ENCODE peak calls at places on chromosomes 11 and 22, in seven cellular contexts. One of them, this sample, is unnamed.

GRCh38 chr11:440065-441042 is 1.5 kb downstream of the ANO9 start:
- DNase-seq in NCI-H1436: no peak
- DNase-seq in fibroblast of the conjunctiva: no peak
- DNase-seq in stimulated activated CD8-positive, alpha-beta memory T cell treated with anti-CD3 and anti-CD28 coated beads, Interleukin-2, amount 100 ng/mL, for 48 hours: no peak
- DNase-seq in HT1080: peak
- DNase-seq in activated CD8-positive, alpha-beta memory T cell treated with anti-CD3 and anti-CD28 coated beads for 1 hour: no peak
- DNase-seq in stimulated activated CD4-positive, alpha-beta T cell treated with anti-CD3 and anti-CD28 coated beads, Interleukin-4, amount 100 ng/mL, for 24 hours: no peak
- DNase-seq in this sample: no peak

GRCh38 chr11:866481-866880 is 23.8 kb downstream of the TSPAN4 start:
- DNase-seq in NCI-H1436: no peak
- DNase-seq in fibroblast of the conjunctiva: no peak
- DNase-seq in stimulated activated CD8-positive, alpha-beta memory T cell treated with anti-CD3 and anti-CD28 coated beads, Interleukin-2, amount 100 ng/mL, for 48 hours: no peak
- DNase-seq in HT1080: no peak
- DNase-seq in activated CD8-positive, alpha-beta memory T cell treated with anti-CD3 and anti-CD28 coated beads for 1 hour: no peak
- DNase-seq in stimulated activated CD4-positive, alpha-beta T cell treated with anti-CD3 and anti-CD28 coated beads, Interleukin-4, amount 100 ng/mL, for 24 hours: no peak
- DNase-seq in this sample: no peak

GRCh38 chr11:67062526-67063373 is 6.1 kb downstream of the RHOD start:
- DNase-seq in NCI-H1436: no peak
- DNase-seq in fibroblast of the conjunctiva: no peak
- DNase-seq in stimulated activated CD8-positive, alpha-beta memory T cell treated with anti-CD3 and anti-CD28 coated beads, Interleukin-2, amount 100 ng/mL, for 48 hours: no peak
- DNase-seq in HT1080: peak
- DNase-seq in activated CD8-positive, alpha-beta memory T cell treated with anti-CD3 and anti-CD28 coated beads for 1 hour: no peak
- DNase-seq in stimulated activated CD4-positive, alpha-beta T cell treated with anti-CD3 and anti-CD28 coated beads, Interleukin-4, amount 100 ng/mL, for 24 hours: no peak
- DNase-seq in this sample: no peak

GRCh38 chr11:73478737-73479347 is 102.6 kb downstream of the RELT start:
- DNase-seq in NCI-H1436: no peak
- DNase-seq in fibroblast of the conjunctiva: peak
- DNase-seq in stimulated activated CD8-positive, alpha-beta memory T cell treated with anti-CD3 and anti-CD28 coated beads, Interleukin-2, amount 100 ng/mL, for 48 hours: no peak
- DNase-seq in HT1080: peak
- DNase-seq in activated CD8-positive, alpha-beta memory T cell treated with anti-CD3 and anti-CD28 coated beads for 1 hour: no peak
- DNase-seq in stimulated activated CD4-positive, alpha-beta T cell treated with anti-CD3 and anti-CD28 coated beads, Interleukin-4, amount 100 ng/mL, for 24 hours: no peak
- DNase-seq in this sample: no peak

GRCh38 chr11:95545116-95545875 is 244.3 kb downstream of the FAM76B start:
- DNase-seq in NCI-H1436: no peak
- DNase-seq in fibroblast of the conjunctiva: no peak
- DNase-seq in stimulated activated CD8-positive, alpha-beta memory T cell treated with anti-CD3 and anti-CD28 coated beads, Interleukin-2, amount 100 ng/mL, for 48 hours: no peak
- DNase-seq in HT1080: no peak
- DNase-seq in activated CD8-positive, alpha-beta memory T cell treated with anti-CD3 and anti-CD28 coated beads for 1 hour: no peak
- DNase-seq in stimulated activated CD4-positive, alpha-beta T cell treated with anti-CD3 and anti-CD28 coated beads, Interleukin-4, amount 100 ng/mL, for 24 hours: no peak
- DNase-seq in this sample: no peak

GRCh38 chr11:2077061-2077802 is 62.0 kb downstream of the IGF2 start:
- DNase-seq in NCI-H1436: no peak
- DNase-seq in fibroblast of the conjunctiva: no peak
- DNase-seq in stimulated activated CD8-positive, alpha-beta memory T cell treated with anti-CD3 and anti-CD28 coated beads, Interleukin-2, amount 100 ng/mL, for 48 hours: no peak
- DNase-seq in HT1080: peak
- DNase-seq in activated CD8-positive, alpha-beta memory T cell treated with anti-CD3 and anti-CD28 coated beads for 1 hour: no peak
- DNase-seq in stimulated activated CD4-positive, alpha-beta T cell treated with anti-CD3 and anti-CD28 coated beads, Interleukin-4, amount 100 ng/mL, for 24 hours: peak
- DNase-seq in this sample: no peak

GRCh38 chr22:46737976-46738641 is at the start of gene CERK:
- DNase-seq in NCI-H1436: peak
- DNase-seq in fibroblast of the conjunctiva: peak
- DNase-seq in stimulated activated CD8-positive, alpha-beta memory T cell treated with anti-CD3 and anti-CD28 coated beads, Interleukin-2, amount 100 ng/mL, for 48 hours: no peak
- DNase-seq in HT1080: no peak
- DNase-seq in activated CD8-positive, alpha-beta memory T cell treated with anti-CD3 and anti-CD28 coated beads for 1 hour: peak
- DNase-seq in stimulated activated CD4-positive, alpha-beta T cell treated with anti-CD3 and anti-CD28 coated beads, Interleukin-4, amount 100 ng/mL, for 24 hours: peak
- DNase-seq in this sample: no peak

GRCh38 chr22:36587289-36588154 is 58.6 kb upstream of the EIF3D start:
- DNase-seq in NCI-H1436: no peak
- DNase-seq in fibroblast of the conjunctiva: peak
- DNase-seq in stimulated activated CD8-positive, alpha-beta memory T cell treated with anti-CD3 and anti-CD28 coated beads, Interleukin-2, amount 100 ng/mL, for 48 hours: no peak
- DNase-seq in HT1080: peak
- DNase-seq in activated CD8-positive, alpha-beta memory T cell treated with anti-CD3 and anti-CD28 coated beads for 1 hour: no peak
- DNase-seq in stimulated activated CD4-positive, alpha-beta T cell treated with anti-CD3 and anti-CD28 coated beads, Interleukin-4, amount 100 ng/mL, for 24 hours: no peak
- DNase-seq in this sample: no peak

GRCh38 chr11:61024938-61025818 is 53.7 kb downstream of the CD6 start:
- DNase-seq in NCI-H1436: no peak
- DNase-seq in fibroblast of the conjunctiva: no peak
- DNase-seq in stimulated activated CD8-positive, alpha-beta memory T cell treated with anti-CD3 and anti-CD28 coated beads, Interleukin-2, amount 100 ng/mL, for 48 hours: no peak
- DNase-seq in HT1080: no peak
- DNase-seq in activated CD8-positive, alpha-beta memory T cell treated with anti-CD3 and anti-CD28 coated beads for 1 hour: no peak
- DNase-seq in stimulated activated CD4-positive, alpha-beta T cell treated with anti-CD3 and anti-CD28 coated beads, Interleukin-4, amount 100 ng/mL, for 24 hours: no peak
- DNase-seq in this sample: no peak

GRCh38 chr11:48052183-48053040 is 72.1 kb downstream of the PTPRJ start:
- DNase-seq in NCI-H1436: no peak
- DNase-seq in fibroblast of the conjunctiva: no peak
- DNase-seq in stimulated activated CD8-positive, alpha-beta memory T cell treated with anti-CD3 and anti-CD28 coated beads, Interleukin-2, amount 100 ng/mL, for 48 hours: no peak
- DNase-seq in HT1080: peak
- DNase-seq in activated CD8-positive, alpha-beta memory T cell treated with anti-CD3 and anti-CD28 coated beads for 1 hour: no peak
- DNase-seq in stimulated activated CD4-positive, alpha-beta T cell treated with anti-CD3 and anti-CD28 coated beads, Interleukin-4, amount 100 ng/mL, for 24 hours: no peak
- DNase-seq in this sample: no peak

GRCh38 chr11:22193348-22194051 is 615 bp downstream of the ANO5 start:
- DNase-seq in NCI-H1436: no peak
- DNase-seq in fibroblast of the conjunctiva: no peak
- DNase-seq in stimulated activated CD8-positive, alpha-beta memory T cell treated with anti-CD3 and anti-CD28 coated beads, Interleukin-2, amount 100 ng/mL, for 48 hours: no peak
- DNase-seq in HT1080: no peak
- DNase-seq in activated CD8-positive, alpha-beta memory T cell treated with anti-CD3 and anti-CD28 coated beads for 1 hour: no peak
- DNase-seq in stimulated activated CD4-positive, alpha-beta T cell treated with anti-CD3 and anti-CD28 coated beads, Interleukin-4, amount 100 ng/mL, for 24 hours: no peak
- DNase-seq in this sample: no peak

GRCh38 chr11:69642549-69642912 is 1.6 kb downstream of the CCND1 start:
- DNase-seq in NCI-H1436: no peak
- DNase-seq in fibroblast of the conjunctiva: no peak
- DNase-seq in stimulated activated CD8-positive, alpha-beta memory T cell treated with anti-CD3 and anti-CD28 coated beads, Interleukin-2, amount 100 ng/mL, for 48 hours: no peak
- DNase-seq in HT1080: no peak
- DNase-seq in activated CD8-positive, alpha-beta memory T cell treated with anti-CD3 and anti-CD28 coated beads for 1 hour: no peak
- DNase-seq in stimulated activated CD4-positive, alpha-beta T cell treated with anti-CD3 and anti-CD28 coated beads, Interleukin-4, amount 100 ng/mL, for 24 hours: peak
- DNase-seq in this sample: no peak

GRCh38 chr11:67613960-67614715 is 7.4 kb downstream of the NDUFV1 start:
- DNase-seq in NCI-H1436: no peak
- DNase-seq in fibroblast of the conjunctiva: no peak
- DNase-seq in stimulated activated CD8-positive, alpha-beta memory T cell treated with anti-CD3 and anti-CD28 coated beads, Interleukin-2, amount 100 ng/mL, for 48 hours: peak
- DNase-seq in HT1080: no peak
- DNase-seq in activated CD8-positive, alpha-beta memory T cell treated with anti-CD3 and anti-CD28 coated beads for 1 hour: peak
- DNase-seq in stimulated activated CD4-positive, alpha-beta T cell treated with anti-CD3 and anti-CD28 coated beads, Interleukin-4, amount 100 ng/mL, for 24 hours: peak
- DNase-seq in this sample: no peak

GRCh38 chr11:108324587-108324986 is 101.7 kb downstream of the ATM start:
- DNase-seq in NCI-H1436: no peak
- DNase-seq in fibroblast of the conjunctiva: no peak
- DNase-seq in stimulated activated CD8-positive, alpha-beta memory T cell treated with anti-CD3 and anti-CD28 coated beads, Interleukin-2, amount 100 ng/mL, for 48 hours: no peak
- DNase-seq in HT1080: peak
- DNase-seq in activated CD8-positive, alpha-beta memory T cell treated with anti-CD3 and anti-CD28 coated beads for 1 hour: no peak
- DNase-seq in stimulated activated CD4-positive, alpha-beta T cell treated with anti-CD3 and anti-CD28 coated beads, Interleukin-4, amount 100 ng/mL, for 24 hours: no peak
- DNase-seq in this sample: no peak

GRCh38 chr22:20988573-20989322 is 6.7 kb downstream of the LZTR1 start:
- DNase-seq in NCI-H1436: no peak
- DNase-seq in fibroblast of the conjunctiva: no peak
- DNase-seq in stimulated activated CD8-positive, alpha-beta memory T cell treated with anti-CD3 and anti-CD28 coated beads, Interleukin-2, amount 100 ng/mL, for 48 hours: no peak
- DNase-seq in HT1080: no peak
- DNase-seq in activated CD8-positive, alpha-beta memory T cell treated with anti-CD3 and anti-CD28 coated beads for 1 hour: no peak
- DNase-seq in stimulated activated CD4-positive, alpha-beta T cell treated with anti-CD3 and anti-CD28 coated beads, Interleukin-4, amount 100 ng/mL, for 24 hours: no peak
- DNase-seq in this sample: no peak

GRCh38 chr11:122154227-122154626 is 38.2 kb upstream of the BLID start:
- DNase-seq in NCI-H1436: no peak
- DNase-seq in fibroblast of the conjunctiva: no peak
- DNase-seq in stimulated activated CD8-positive, alpha-beta memory T cell treated with anti-CD3 and anti-CD28 coated beads, Interleukin-2, amount 100 ng/mL, for 48 hours: no peak
- DNase-seq in HT1080: no peak
- DNase-seq in activated CD8-positive, alpha-beta memory T cell treated with anti-CD3 and anti-CD28 coated beads for 1 hour: no peak
- DNase-seq in stimulated activated CD4-positive, alpha-beta T cell treated with anti-CD3 and anti-CD28 coated beads, Interleukin-4, amount 100 ng/mL, for 24 hours: no peak
- DNase-seq in this sample: no peak

GRCh38 chr11:111694851-111695250 is 71.3 kb downstream of the PPP2R1B start:
- DNase-seq in NCI-H1436: no peak
- DNase-seq in fibroblast of the conjunctiva: peak
- DNase-seq in stimulated activated CD8-positive, alpha-beta memory T cell treated with anti-CD3 and anti-CD28 coated beads, Interleukin-2, amount 100 ng/mL, for 48 hours: no peak
- DNase-seq in HT1080: peak
- DNase-seq in activated CD8-positive, alpha-beta memory T cell treated with anti-CD3 and anti-CD28 coated beads for 1 hour: no peak
- DNase-seq in stimulated activated CD4-positive, alpha-beta T cell treated with anti-CD3 and anti-CD28 coated beads, Interleukin-4, amount 100 ng/mL, for 24 hours: no peak
- DNase-seq in this sample: no peak

GRCh38 chr11:75558939-75559843 is 2.9 kb upstream of the SERPINH1 start:
- DNase-seq in NCI-H1436: no peak
- DNase-seq in fibroblast of the conjunctiva: peak
- DNase-seq in stimulated activated CD8-positive, alpha-beta memory T cell treated with anti-CD3 and anti-CD28 coated beads, Interleukin-2, amount 100 ng/mL, for 48 hours: no peak
- DNase-seq in HT1080: peak
- DNase-seq in activated CD8-positive, alpha-beta memory T cell treated with anti-CD3 and anti-CD28 coated beads for 1 hour: no peak
- DNase-seq in stimulated activated CD4-positive, alpha-beta T cell treated with anti-CD3 and anti-CD28 coated beads, Interleukin-4, amount 100 ng/mL, for 24 hours: no peak
- DNase-seq in this sample: no peak

GRCh38 chr11:23226331-23226909 is 366.1 kb upstream of the CCDC179 start:
- DNase-seq in NCI-H1436: no peak
- DNase-seq in fibroblast of the conjunctiva: peak
- DNase-seq in stimulated activated CD8-positive, alpha-beta memory T cell treated with anti-CD3 and anti-CD28 coated beads, Interleukin-2, amount 100 ng/mL, for 48 hours: no peak
- DNase-seq in HT1080: no peak
- DNase-seq in activated CD8-positive, alpha-beta memory T cell treated with anti-CD3 and anti-CD28 coated beads for 1 hour: no peak
- DNase-seq in stimulated activated CD4-positive, alpha-beta T cell treated with anti-CD3 and anti-CD28 coated beads, Interleukin-4, amount 100 ng/mL, for 24 hours: no peak
- DNase-seq in this sample: no peak

GRCh38 chr11:75011357-75011756 is 22.6 kb downstream of the NEU3 start:
- DNase-seq in NCI-H1436: no peak
- DNase-seq in fibroblast of the conjunctiva: no peak
- DNase-seq in stimulated activated CD8-positive, alpha-beta memory T cell treated with anti-CD3 and anti-CD28 coated beads, Interleukin-2, amount 100 ng/mL, for 48 hours: no peak
- DNase-seq in HT1080: no peak
- DNase-seq in activated CD8-positive, alpha-beta memory T cell treated with anti-CD3 and anti-CD28 coated beads for 1 hour: no peak
- DNase-seq in stimulated activated CD4-positive, alpha-beta T cell treated with anti-CD3 and anti-CD28 coated beads, Interleukin-4, amount 100 ng/mL, for 24 hours: no peak
- DNase-seq in this sample: no peak

GRCh38 chr11:129866328-129866727 is 29.1 kb downstream of the NFRKB start:
- DNase-seq in NCI-H1436: no peak
- DNase-seq in fibroblast of the conjunctiva: no peak
- DNase-seq in stimulated activated CD8-positive, alpha-beta memory T cell treated with anti-CD3 and anti-CD28 coated beads, Interleukin-2, amount 100 ng/mL, for 48 hours: no peak
- DNase-seq in HT1080: no peak
- DNase-seq in activated CD8-positive, alpha-beta memory T cell treated with anti-CD3 and anti-CD28 coated beads for 1 hour: no peak
- DNase-seq in stimulated activated CD4-positive, alpha-beta T cell treated with anti-CD3 and anti-CD28 coated beads, Interleukin-4, amount 100 ng/mL, for 24 hours: no peak
- DNase-seq in this sample: no peak

GRCh38 chr11:14422814-14423182 is 63.8 kb upstream of the RRAS2 start:
- DNase-seq in NCI-H1436: no peak
- DNase-seq in fibroblast of the conjunctiva: no peak
- DNase-seq in stimulated activated CD8-positive, alpha-beta memory T cell treated with anti-CD3 and anti-CD28 coated beads, Interleukin-2, amount 100 ng/mL, for 48 hours: no peak
- DNase-seq in HT1080: no peak
- DNase-seq in activated CD8-positive, alpha-beta memory T cell treated with anti-CD3 and anti-CD28 coated beads for 1 hour: no peak
- DNase-seq in stimulated activated CD4-positive, alpha-beta T cell treated with anti-CD3 and anti-CD28 coated beads, Interleukin-4, amount 100 ng/mL, for 24 hours: no peak
- DNase-seq in this sample: no peak

GRCh38 chr11:1171223-1171984 is 13.7 kb downstream of the MUC5AC start:
- DNase-seq in NCI-H1436: no peak
- DNase-seq in fibroblast of the conjunctiva: no peak
- DNase-seq in stimulated activated CD8-positive, alpha-beta memory T cell treated with anti-CD3 and anti-CD28 coated beads, Interleukin-2, amount 100 ng/mL, for 48 hours: no peak
- DNase-seq in HT1080: no peak
- DNase-seq in activated CD8-positive, alpha-beta memory T cell treated with anti-CD3 and anti-CD28 coated beads for 1 hour: no peak
- DNase-seq in stimulated activated CD4-positive, alpha-beta T cell treated with anti-CD3 and anti-CD28 coated beads, Interleukin-4, amount 100 ng/mL, for 24 hours: no peak
- DNase-seq in this sample: no peak

GRCh38 chr11:90855531-90855930 is 632.7 kb upstream of the CHORDC1 start:
- DNase-seq in NCI-H1436: no peak
- DNase-seq in fibroblast of the conjunctiva: no peak
- DNase-seq in stimulated activated CD8-positive, alpha-beta memory T cell treated with anti-CD3 and anti-CD28 coated beads, Interleukin-2, amount 100 ng/mL, for 48 hours: no peak
- DNase-seq in HT1080: peak
- DNase-seq in activated CD8-positive, alpha-beta memory T cell treated with anti-CD3 and anti-CD28 coated beads for 1 hour: no peak
- DNase-seq in stimulated activated CD4-positive, alpha-beta T cell treated with anti-CD3 and anti-CD28 coated beads, Interleukin-4, amount 100 ng/mL, for 24 hours: no peak
- DNase-seq in this sample: no peak